ENCODE peak calls at places on chromosomes 11 and 22, in six cellular contexts. A, C, V, F, T and N are unnamed samples.
A peak's percentile ranks its signal among the peaks of the same experiment; 100 is the strongest.

GRCh38 chr22:49306632-49306975 is 521.1 kb downstream of the BRD1 start:
- DNase-seq in T (no peak), V (no peak), F (peak; percentile 56), A (peak; percentile 10), C (no peak), N (no peak)

GRCh38 chr11:113387605-113388211 is at the start of gene ANKK1:
- DNase-seq in T (no peak), V (no peak), A (no peak), F (no peak), C (no peak), N (no peak)

GRCh38 chr22:21646608-21647590 is 4.8 kb downstream of the SDF2L1 start:
- DNase-seq in V (peak; percentile 80), T (peak; percentile 74), C (peak; percentile 57), A (peak; percentile 56), F (peak; percentile 85), N (peak; percentile 83)

GRCh38 chr11:29280452-29280851 is 736.4 kb downstream of the KCNA4 start:
- DNase-seq in A (no peak), F (no peak), C (no peak), V (no peak), T (peak; percentile 25), N (no peak)

GRCh38 chr11:118290923-118291322 is 13.6 kb upstream of the CD3E start:
- DNase-seq in F (no peak), C (peak; percentile 9), V (no peak), A (peak; percentile 49), T (no peak), N (no peak)

GRCh38 chr22:49548356-49549202 is 279.1 kb downstream of the BRD1 start:
- DNase-seq in F (peak; percentile 50), V (no peak), C (no peak), T (no peak), A (no peak), N (no peak)

GRCh38 chr11:65851811-65852507 is 6.0 kb downstream of the CFL1 start:
- DNase-seq in T (no peak), A (no peak), V (no peak), F (peak; percentile 50), C (no peak), N (no peak)

GRCh38 chr11:60165538-60165937 is 17.3 kb downstream of the MS4A6A start:
- DNase-seq in C (no peak), A (no peak), V (no peak), F (no peak), T (no peak), N (no peak)

GRCh38 chr11:6238902-6239301 is at the start of gene CNGA4:
- DNase-seq in A (no peak), V (no peak), F (no peak), C (no peak), T (no peak), N (no peak)

GRCh38 chr11:86390499-86390898 is 15.8 kb downstream of the CCDC81 start:
- DNase-seq in T (no peak), C (no peak), F (no peak), A (no peak), V (no peak), N (no peak)

GRCh38 chr11:57601297-57601696 is 3.8 kb downstream of the SERPING1 start:
- DNase-seq in C (no peak), F (no peak), V (no peak), T (no peak), A (no peak), N (no peak)

GRCh38 chr22:35915477-35916013 is 113.1 kb downstream of the RBFOX2 start:
- DNase-seq in V (no peak), F (no peak), T (peak; percentile 66), A (no peak), C (no peak), N (peak; percentile 72)

GRCh38 chr22:21624120-21624879 is 5.5 kb downstream of the YDJC start:
- DNase-seq in F (no peak), T (peak; percentile 23), A (no peak), C (no peak), V (no peak), N (peak; percentile 2)

GRCh38 chr11:102518296-102519094 is 12.1 kb downstream of the MMP7 start:
- DNase-seq in F (no peak), C (no peak), V (no peak), T (no peak), A (no peak), N (no peak)

GRCh38 chr11:103441021-103441420 is 331.8 kb downstream of the DYNC2H1 start:
- DNase-seq in C (no peak), F (no peak), V (no peak), A (no peak), T (no peak), N (no peak)

GRCh38 chr11:20156280-20156875 is 3.9 kb downstream of the DBX1 start:
- DNase-seq in V (peak; percentile 50), T (no peak), A (no peak), F (no peak), C (peak; percentile 24), N (no peak)

GRCh38 chr11:59191095-59191494 is 19.2 kb downstream of the DTX4 start:
- DNase-seq in F (no peak), C (no peak), A (no peak), T (no peak), V (no peak), N (no peak)

GRCh38 chr11:88370782-88371181 is 33.2 kb upstream of the CTSC start:
- DNase-seq in T (no peak), V (no peak), A (no peak), C (no peak), F (no peak), N (no peak)

DNA sequence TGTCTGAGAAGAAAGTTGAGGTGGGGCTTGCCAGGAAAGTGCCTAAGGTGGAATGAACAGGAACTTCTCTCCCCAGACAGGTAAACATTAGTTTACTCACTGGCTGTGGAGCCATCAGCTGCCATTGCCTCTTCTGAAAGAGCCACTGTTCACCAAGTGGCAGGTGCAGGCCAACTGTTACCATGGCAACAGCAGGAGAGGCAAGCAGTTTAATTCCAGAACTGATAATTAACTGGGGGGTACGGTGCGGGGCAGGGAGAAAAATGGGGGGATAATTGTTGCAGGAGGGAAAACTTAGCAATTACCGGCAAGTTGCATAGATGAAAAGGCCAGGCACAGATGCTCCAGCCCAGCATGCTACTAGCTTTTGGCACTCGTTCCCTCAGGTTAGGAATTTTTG is 85.1 kb downstream of the TRIM44 start:
- DNase-seq in T (no peak), F (no peak), V (no peak), A (peak; percentile 34), C (no peak), N (no peak)
- H3K4me1 ChIP-seq in T (peaks cover 6% of the 10 kb centered on the region), F (no peaks in the 10 kb centered on the region), V (peaks cover 3% of the 10 kb centered on the region), A (peaks cover 56% of the 10 kb centered on the region), C (no peaks in the 10 kb centered on the region), N (no peaks in the 10 kb centered on the region)

GRCh38 chr22:38422615-38423511 is 32.1 kb downstream of the KCNJ4 start:
- DNase-seq in A (no peak), T (no peak), C (no peak), V (no peak), F (no peak), N (no peak)
- H3K4me1 ChIP-seq in A (no peaks in the 10 kb centered on the region), T (no peaks in the 10 kb centered on the region), C (no peaks in the 10 kb centered on the region), V (no peaks in the 10 kb centered on the region), F (no peaks in the 10 kb centered on the region), N (no peaks in the 10 kb centered on the region)

GRCh38 chr11:74990941-74991340 is 2.2 kb downstream of the NEU3 start:
- DNase-seq in C (no peak), V (no peak), F (no peak), T (no peak), A (no peak), N (no peak)
- H3K4me1 ChIP-seq in C (peaks cover 2% of the 10 kb centered on the region), V (peaks cover 3% of the 10 kb centered on the region), F (no peaks in the 10 kb centered on the region), T (no peaks in the 10 kb centered on the region), A (no peaks in the 10 kb centered on the region), N (peaks cover 14% of the 10 kb centered on the region)

DNA sequence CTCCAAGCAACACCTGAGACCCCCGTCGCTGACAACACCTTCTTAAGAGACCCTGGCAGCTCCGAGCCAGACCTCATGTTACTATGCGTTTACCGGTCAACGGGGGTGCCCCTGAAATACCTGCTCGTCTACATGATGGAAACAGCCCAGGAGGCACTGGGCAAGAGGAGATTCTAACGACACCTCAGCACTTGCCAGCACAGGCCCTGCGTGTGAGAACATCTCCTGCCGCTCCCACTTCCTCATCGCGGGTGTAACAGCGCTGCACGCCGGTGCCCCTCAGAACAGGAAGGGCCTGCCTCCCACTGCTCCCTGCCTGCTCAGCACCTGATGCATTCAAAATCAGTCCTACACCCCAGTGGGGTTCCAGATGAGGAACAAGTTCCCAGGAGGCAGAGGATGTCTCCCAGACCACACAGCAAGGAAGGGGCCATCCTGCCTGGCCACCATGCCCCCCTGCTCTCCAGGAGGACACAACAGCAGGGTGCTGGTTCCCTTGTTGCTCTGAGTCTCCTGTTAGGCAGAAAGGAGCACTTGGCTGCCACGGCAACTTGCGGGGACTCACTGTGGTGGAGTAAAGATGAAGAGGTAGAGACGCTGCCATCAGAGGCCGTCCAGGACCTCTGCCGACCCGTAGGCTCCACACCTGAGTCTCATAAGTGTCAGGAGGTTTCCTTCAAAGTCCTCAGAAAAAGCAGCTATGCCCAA is 2.1 kb downstream of the TOLLIP start:
- DNase-seq in A (no peak), C (no peak), T (no peak), F (no peak), V (no peak), N (no peak)
- H3K4me1 ChIP-seq in A (peaks cover 42% of the 10 kb centered on the region), C (peaks cover 29% of the 10 kb centered on the region), T (peaks cover 5% of the 10 kb centered on the region), F (peaks cover 68% of the 10 kb centered on the region), V (no peaks in the 10 kb centered on the region), N (peaks cover 9% of the 10 kb centered on the region)

GRCh38 chr11:76795936-76796441 is 12.8 kb downstream of the TSKU start:
- DNase-seq in V (no peak), F (peak; percentile 63), C (no peak), T (no peak), A (no peak), N (no peak)

GRCh38 chr11:76795285-76795935 is 12.3 kb downstream of the TSKU start:
- DNase-seq in A (no peak), C (no peak), F (no peak), V (no peak), T (no peak), N (no peak)

GRCh38 chr11:76797341-76798201 is 14.4 kb downstream of the TSKU start:
- DNase-seq in T (no peak), A (no peak), F (peak; percentile 58), V (no peak), C (no peak), N (no peak)

GRCh38 chr11:76798202-76798581 is 15.0 kb downstream of the TSKU start:
- DNase-seq in V (no peak), T (no peak), F (peak; percentile 61), C (no peak), A (no peak), N (no peak)

GRCh38 chr11:76796511-76797203 is 13.5 kb downstream of the TSKU start:
- DNase-seq in T (no peak), V (no peak), A (no peak), C (no peak), F (peak; percentile 49), N (no peak)
- H3K4me1 ChIP-seq in T (peaks cover 15% of the 10 kb centered on the region), V (no peaks in the 10 kb centered on the region), A (peaks cover 20% of the 10 kb centered on the region), C (peaks cover 10% of the 10 kb centered on the region), F (peaks cover 11% of the 10 kb centered on the region), N (peaks cover 27% of the 10 kb centered on the region)

GRCh38 chr22:46776486-46776826 is 14.0 kb downstream of the TBC1D22A start:
- DNase-seq in C (no peak), T (no peak), A (no peak), V (no peak), F (no peak), N (no peak)
- H3K4me1 ChIP-seq in C (peaks cover 43% of the 10 kb centered on the region), T (peaks cover 11% of the 10 kb centered on the region), A (no peaks in the 10 kb centered on the region), V (no peaks in the 10 kb centered on the region), F (peaks cover 29% of the 10 kb centered on the region), N (no peaks in the 10 kb centered on the region)